ENCODE peak calls at places on chromosomes 16 and 17, in ten cellular contexts. J is suprapubic skin, A is tibial nerve, H is sigmoid colon, F is transverse colon, D is stomach, B is ovary, E is GM12878, I is upper lobe of left lung, Q is K562. G is an unnamed sample. For H3K4me1 and H3K27me3, the result is how much of the 10 kb centered on the place peaks cover.

GRCh38 chr17:49815761-49816281 is 27.3 kb downstream of the KAT7 start:
- DNase-seq in J (no peak), A (no peak), F (no peak), H (no peak), I (no peak), B (no peak), Q (no peak), E (no peak), D (no peak), G (no peak)

GRCh38 chr16:85657996-85658395 is 30.8 kb downstream of the GINS2 start:
- DNase-seq in D (no peak), H (peak), B (peak), A (no peak), F (no peak), Q (no peak), E (no peak), I (peak), J (no peak), G (no peak)

GRCh38 chr17:72900542-72900941 is 191.9 kb downstream of the SLC39A11 start:
- DNase-seq in E (no peak), Q (no peak), D (no peak), H (no peak), A (no peak), F (no peak), J (no peak), B (no peak), I (no peak), G (no peak)

GRCh38 chr16:58732545-58733247 is 1.4 kb downstream of the GOT2 start:
- DNase-seq in B (no peak), F (no peak), H (no peak), E (no peak), I (no peak), Q (no peak), J (no peak), A (no peak), D (no peak), G (no peak)

GRCh38 chr17:59155439-59156177 is at the start of gene PRR11:
- DNase-seq in H (peak), I (no peak), D (peak), B (peak), Q (peak), A (peak), F (peak), J (peak), E (no peak), G (peak)

GRCh38 chr16:3065069-3065741 is at the start of gene IL32:
- DNase-seq in H (peak), D (peak), E (no peak), A (no peak), I (no peak), Q (no peak), B (peak), F (peak), J (no peak), G (no peak)

GRCh38 chr16:4860727-4861342 is 13.6 kb downstream of the UBN1 start:
- DNase-seq in D (no peak), H (no peak), B (no peak), Q (no peak), I (no peak), J (peak), A (no peak), F (no peak), E (no peak), G (no peak)

GRCh38 chr16:54649846-54650245 is 280.8 kb upstream of the IRX5 start:
- DNase-seq in J (no peak), E (no peak), D (no peak), H (no peak), B (no peak), Q (no peak), F (no peak), I (no peak), A (no peak), G (no peak)

GRCh38 chr17:71793550-71793949 is 327.3 kb upstream of the SOX9 start:
- DNase-seq in I (no peak), Q (no peak), B (no peak), H (no peak), J (no peak), D (no peak), A (no peak), E (no peak), F (no peak), G (no peak)

DNA sequence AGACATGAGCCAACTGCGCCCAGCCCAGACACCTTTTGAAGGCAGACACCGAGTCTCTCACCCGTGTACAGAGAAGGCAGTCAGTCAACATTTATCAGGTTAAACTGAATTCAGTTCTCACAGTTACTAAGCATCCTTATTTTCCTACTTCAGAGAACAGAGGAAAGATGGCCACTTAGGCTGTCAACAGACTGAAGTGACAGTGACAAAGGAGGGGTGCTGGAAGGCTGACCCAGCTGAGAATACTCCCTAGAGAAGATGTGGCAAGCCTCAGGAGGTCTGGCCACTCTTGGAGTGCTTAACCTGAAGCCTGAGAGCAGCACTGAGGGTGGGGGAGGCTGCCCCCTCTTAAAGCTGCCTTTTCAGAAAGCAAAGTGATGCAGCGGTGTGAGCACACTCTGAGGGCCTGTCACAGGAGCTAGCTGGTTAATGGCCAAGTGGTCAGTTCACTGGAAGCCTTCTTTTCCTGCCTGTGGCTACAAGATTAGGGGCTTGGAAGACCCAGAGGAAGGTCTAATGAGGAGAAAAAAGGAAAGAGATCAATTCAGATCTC is 51.0 kb upstream of the SREBF1 start:
- DNase-seq in F (no peak), Q (no peak), E (no peak), I (no peak), J (no peak), A (no peak), B (no peak), H (no peak), D (no peak), G (no peak)
- H3K4me1 ChIP-seq in F (under half), Q (under half), E (under half), I (under half), J (under half), A (under half), B (under half), H (under half), D (under half), G (under half)

DNA sequence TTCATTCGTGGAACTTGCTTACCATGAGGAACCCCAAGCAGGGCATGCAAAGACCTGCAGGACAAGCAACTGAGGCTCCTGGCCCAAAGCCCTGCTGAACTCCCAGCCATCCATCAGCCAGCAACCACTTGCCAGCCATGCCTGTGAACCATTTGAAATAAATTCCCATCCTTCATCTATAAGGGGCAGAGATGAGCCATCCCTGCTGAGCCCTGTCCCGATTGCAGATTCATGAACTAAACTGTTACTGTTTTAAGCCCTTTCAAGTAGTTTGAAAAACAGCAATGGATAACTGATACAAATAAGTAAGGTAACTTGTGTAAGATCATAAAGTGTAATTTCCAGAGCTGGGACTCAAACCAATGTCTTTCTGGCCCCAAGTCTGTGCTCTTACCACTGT is 114.4 kb upstream of the WSCD1 start:
- DNase-seq in E (no peak), Q (no peak), B (no peak), A (no peak), F (no peak), H (no peak), D (no peak), I (no peak), J (no peak), G (no peak)
- H3K27me3 ChIP-seq in E (under half), Q (under half), B (under half), A (under half), F (under half), H (under half), D (under half), I (under half), J (under half), G (under half)

GRCh38 chr17:56230660-56231059 is 77.4 kb downstream of the ANKFN1 start:
- DNase-seq in J (no peak), I (no peak), F (no peak), E (no peak), H (no peak), D (no peak), Q (no peak), A (peak), B (no peak), G (no peak)
- TF ChIP-seq EP300 in J (no peak), I (no peak), F (no peak), E (no peak), H (no peak), D (no peak), Q (no peak), A (peak), B (no peak), G (no peak)

GRCh38 chr17:48550313-48551205 is 5.7 kb upstream of the HOXB2 start:
- DNase-seq in E (no peak), H (peak), B (no peak), D (no peak), I (peak), F (no peak), A (no peak), J (no peak), Q (no peak), G (no peak)

GRCh38 chr17:48552453-48553189 is 7.7 kb upstream of the HOXB2 start:
- DNase-seq in B (no peak), J (no peak), H (peak), Q (no peak), D (no peak), E (no peak), F (no peak), A (no peak), I (no peak), G (no peak)

GRCh38 chr17:48551206-48551597 is 6.3 kb upstream of the HOXB2 start:
- DNase-seq in F (no peak), A (no peak), B (no peak), E (no peak), I (no peak), J (no peak), Q (no peak), D (no peak), H (no peak), G (no peak)

GRCh38 chr17:48553190-48553547 is 8.3 kb upstream of the HOXB2 start:
- DNase-seq in I (no peak), Q (no peak), F (no peak), B (no peak), E (no peak), H (peak), J (no peak), D (no peak), A (no peak), G (no peak)

GRCh38 chr17:48551601-48552452 is 6.9 kb upstream of the HOXB2 start:
- DNase-seq in F (no peak), Q (no peak), H (peak), I (peak), J (no peak), D (no peak), A (no peak), B (no peak), E (no peak), G (no peak)
- H3K4me1 ChIP-seq in F (under half), Q (under half), H (half or more), I (under half), J (half or more), D (half or more), A (under half), B (under half), E (under half), G (half or more)

GRCh38 chr16:9757687-9758086 is 424.5 kb downstream of the GRIN2A start:
- DNase-seq in E (no peak), H (no peak), B (no peak), I (no peak), D (no peak), F (no peak), A (no peak), J (no peak), Q (no peak), G (no peak)

GRCh38 chr16:9763505-9763904 is 418.7 kb downstream of the GRIN2A start:
- DNase-seq in H (no peak), I (no peak), D (no peak), J (no peak), F (no peak), B (no peak), A (no peak), E (no peak), Q (no peak), G (no peak)

GRCh38 chr16:9756434-9756833 is 425.8 kb downstream of the GRIN2A start:
- DNase-seq in B (no peak), A (no peak), Q (no peak), E (no peak), D (no peak), I (no peak), H (no peak), J (no peak), F (no peak), G (no peak)

DNA sequence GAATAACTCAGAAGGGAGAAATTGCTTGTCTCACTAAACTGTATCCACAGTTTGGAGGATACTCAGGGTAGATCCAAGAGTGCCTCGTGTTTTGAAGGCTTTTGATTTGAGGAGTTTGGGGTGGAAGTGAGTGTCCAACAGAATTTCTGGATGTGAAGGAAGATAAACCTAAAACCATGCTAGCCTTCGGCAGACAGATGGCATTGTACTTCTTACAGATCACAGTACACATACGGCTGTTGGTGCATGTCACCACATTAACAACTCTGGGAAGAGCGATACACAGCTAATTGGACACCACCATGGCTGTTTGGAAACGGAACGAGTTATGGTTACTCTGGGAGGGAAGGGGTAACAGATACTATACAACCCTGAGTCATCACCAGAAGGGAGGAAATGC is 420.4 kb downstream of the GRIN2A start:
- DNase-seq in A (no peak), J (no peak), F (no peak), Q (no peak), B (no peak), D (no peak), I (no peak), H (no peak), E (no peak), G (no peak)
- H3K27me3 ChIP-seq in A (under half), J (under half), F (under half), Q (under half), B (under half), D (under half), I (under half), H (under half), E (under half), G (under half)

G was measured in esophagus muscularis mucosa.